ENCODE peak calls at places on chromosomes 7 and 10, in ten cellular contexts. One of them, this sample, is unnamed.

GRCh38 chr10:97713351-97713827 is at the start of gene MARVELD1:
- DNase-seq in right atrium auricular region: peak
- DNase-seq in AG09309: no peak
- DNase-seq in progenitor cell of endocrine pancreas: no peak
- DNase-seq in epithelial cell of esophagus: peak
- DNase-seq in colonic mucosa: peak
- DNase-seq in HCT116: no peak
- DNase-seq in left ventricle myocardium inferior: peak
- DNase-seq in mammary epithelial cell: peak
- DNase-seq in suprapubic skin: peak
- DNase-seq in this sample: peak

GRCh38 chr10:76546411-76546810 is 1091.2 kb downstream of the KCNMA1 start:
- DNase-seq in HCT116: no peak
- DNase-seq in AG09309: no peak
- DNase-seq in suprapubic skin: no peak
- DNase-seq in progenitor cell of endocrine pancreas: no peak
- DNase-seq in left ventricle myocardium inferior: no peak
- DNase-seq in colonic mucosa: no peak
- DNase-seq in mammary epithelial cell: no peak
- DNase-seq in epithelial cell of esophagus: no peak
- DNase-seq in right atrium auricular region: no peak
- DNase-seq in this sample: no peak

GRCh38 chr10:102065561-102066420 is 642 bp downstream of the HPS6 start:
- DNase-seq in progenitor cell of endocrine pancreas: peak
- DNase-seq in suprapubic skin: peak
- DNase-seq in AG09309: no peak
- DNase-seq in left ventricle myocardium inferior: peak
- DNase-seq in HCT116: no peak
- DNase-seq in colonic mucosa: peak
- DNase-seq in right atrium auricular region: no peak
- DNase-seq in epithelial cell of esophagus: peak
- DNase-seq in mammary epithelial cell: peak
- DNase-seq in this sample: peak

GRCh38 chr7:104795086-104795485 is 218.9 kb upstream of the KMT2E start:
- DNase-seq in right atrium auricular region: no peak
- DNase-seq in suprapubic skin: no peak
- DNase-seq in HCT116: no peak
- DNase-seq in AG09309: no peak
- DNase-seq in left ventricle myocardium inferior: no peak
- DNase-seq in mammary epithelial cell: no peak
- DNase-seq in colonic mucosa: no peak
- DNase-seq in progenitor cell of endocrine pancreas: no peak
- DNase-seq in epithelial cell of esophagus: no peak
- DNase-seq in this sample: no peak

GRCh38 chr10:133124357-133125211 is 35.4 kb upstream of the KNDC1 start:
- DNase-seq in epithelial cell of esophagus: no peak
- DNase-seq in HCT116: no peak
- DNase-seq in AG09309: no peak
- DNase-seq in colonic mucosa: no peak
- DNase-seq in left ventricle myocardium inferior: peak
- DNase-seq in suprapubic skin: peak
- DNase-seq in right atrium auricular region: no peak
- DNase-seq in mammary epithelial cell: no peak
- DNase-seq in progenitor cell of endocrine pancreas: peak
- DNase-seq in this sample: peak

GRCh38 chr7:137996871-137997270 is 5.0 kb downstream of the CREB3L2 start:
- DNase-seq in mammary epithelial cell: no peak
- DNase-seq in colonic mucosa: no peak
- DNase-seq in right atrium auricular region: no peak
- DNase-seq in HCT116: no peak
- DNase-seq in epithelial cell of esophagus: no peak
- DNase-seq in progenitor cell of endocrine pancreas: no peak
- DNase-seq in suprapubic skin: no peak
- DNase-seq in AG09309: no peak
- DNase-seq in left ventricle myocardium inferior: no peak
- DNase-seq in this sample: no peak

GRCh38 chr10:83941189-83941588 is 198.1 kb upstream of the GHITM start:
- DNase-seq in suprapubic skin: no peak
- DNase-seq in right atrium auricular region: no peak
- DNase-seq in colonic mucosa: no peak
- DNase-seq in progenitor cell of endocrine pancreas: no peak
- DNase-seq in epithelial cell of esophagus: no peak
- DNase-seq in HCT116: no peak
- DNase-seq in left ventricle myocardium inferior: no peak
- DNase-seq in mammary epithelial cell: no peak
- DNase-seq in AG09309: no peak
- DNase-seq in this sample: no peak

GRCh38 chr10:80552151-80552646 is 14.5 kb downstream of the SH2D4B start:
- DNase-seq in mammary epithelial cell: no peak
- DNase-seq in colonic mucosa: peak
- DNase-seq in suprapubic skin: no peak
- DNase-seq in progenitor cell of endocrine pancreas: no peak
- DNase-seq in epithelial cell of esophagus: no peak
- DNase-seq in right atrium auricular region: peak
- DNase-seq in HCT116: no peak
- DNase-seq in AG09309: no peak
- DNase-seq in left ventricle myocardium inferior: peak
- DNase-seq in this sample: no peak

GRCh38 chr7:15561840-15562239 is at the start of gene AGMO:
- DNase-seq in colonic mucosa: peak
- DNase-seq in HCT116: no peak
- DNase-seq in mammary epithelial cell: no peak
- DNase-seq in left ventricle myocardium inferior: peak
- DNase-seq in AG09309: no peak
- DNase-seq in epithelial cell of esophagus: peak
- DNase-seq in suprapubic skin: peak
- DNase-seq in progenitor cell of endocrine pancreas: no peak
- DNase-seq in right atrium auricular region: peak
- DNase-seq in this sample: no peak

GRCh38 chr10:7441395-7442161 is 30.7 kb upstream of the SFMBT2 start:
- DNase-seq in right atrium auricular region: no peak
- DNase-seq in left ventricle myocardium inferior: no peak
- DNase-seq in AG09309: no peak
- DNase-seq in progenitor cell of endocrine pancreas: no peak
- DNase-seq in mammary epithelial cell: no peak
- DNase-seq in HCT116: no peak
- DNase-seq in suprapubic skin: no peak
- DNase-seq in colonic mucosa: no peak
- DNase-seq in epithelial cell of esophagus: no peak
- DNase-seq in this sample: no peak

GRCh38 chr7:125033506-125033905 is 103.9 kb upstream of the POT1 start:
- DNase-seq in epithelial cell of esophagus: no peak
- DNase-seq in mammary epithelial cell: no peak
- DNase-seq in right atrium auricular region: no peak
- DNase-seq in AG09309: no peak
- DNase-seq in HCT116: no peak
- DNase-seq in progenitor cell of endocrine pancreas: no peak
- DNase-seq in left ventricle myocardium inferior: no peak
- DNase-seq in suprapubic skin: no peak
- DNase-seq in colonic mucosa: no peak
- DNase-seq in this sample: no peak

GRCh38 chr7:34077168-34077567 is 171.8 kb downstream of the BMPER start:
- DNase-seq in mammary epithelial cell: no peak
- DNase-seq in AG09309: no peak
- DNase-seq in colonic mucosa: no peak
- DNase-seq in epithelial cell of esophagus: no peak
- DNase-seq in right atrium auricular region: no peak
- DNase-seq in suprapubic skin: no peak
- DNase-seq in HCT116: no peak
- DNase-seq in progenitor cell of endocrine pancreas: no peak
- DNase-seq in left ventricle myocardium inferior: no peak
- DNase-seq in this sample: no peak

DNA sequence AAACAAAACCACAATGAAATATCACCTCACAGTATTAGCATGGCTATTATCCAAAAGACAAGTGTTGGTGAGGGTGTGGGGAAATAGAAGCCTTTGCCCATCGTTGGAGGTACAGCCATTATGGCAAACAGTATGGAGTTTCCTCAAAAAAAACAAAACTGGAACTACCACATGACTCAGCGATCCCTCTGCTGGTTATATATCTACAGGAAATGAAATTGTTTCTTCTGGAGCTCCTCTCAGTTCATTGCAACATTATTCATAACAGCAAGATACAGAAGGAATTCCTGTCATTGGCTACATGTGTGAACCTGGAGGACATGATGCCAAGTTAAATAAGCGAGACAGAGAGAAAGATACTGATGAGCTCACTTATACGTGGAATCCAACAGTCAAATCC is 2.4 kb upstream of the UBE3C start:
- DNase-seq in right atrium auricular region: no peak
- DNase-seq in colonic mucosa: no peak
- DNase-seq in left ventricle myocardium inferior: no peak
- DNase-seq in mammary epithelial cell: peak
- DNase-seq in HCT116: no peak
- DNase-seq in suprapubic skin: no peak
- DNase-seq in epithelial cell of esophagus: peak
- DNase-seq in AG09309: peak
- DNase-seq in progenitor cell of endocrine pancreas: no peak
- DNase-seq in this sample: no peak
- TF ChIP-seq CTCF in right atrium auricular region: no peak
- TF ChIP-seq CTCF in colonic mucosa: no peak
- TF ChIP-seq CTCF in left ventricle myocardium inferior: no peak
- TF ChIP-seq CTCF in mammary epithelial cell: peak
- TF ChIP-seq CTCF in HCT116: no peak
- TF ChIP-seq CTCF in suprapubic skin: no peak
- TF ChIP-seq CTCF in epithelial cell of esophagus: peak
- TF ChIP-seq CTCF in AG09309: peak
- TF ChIP-seq CTCF in progenitor cell of endocrine pancreas: peak
- TF ChIP-seq CTCF in this sample: no peak

DNA sequence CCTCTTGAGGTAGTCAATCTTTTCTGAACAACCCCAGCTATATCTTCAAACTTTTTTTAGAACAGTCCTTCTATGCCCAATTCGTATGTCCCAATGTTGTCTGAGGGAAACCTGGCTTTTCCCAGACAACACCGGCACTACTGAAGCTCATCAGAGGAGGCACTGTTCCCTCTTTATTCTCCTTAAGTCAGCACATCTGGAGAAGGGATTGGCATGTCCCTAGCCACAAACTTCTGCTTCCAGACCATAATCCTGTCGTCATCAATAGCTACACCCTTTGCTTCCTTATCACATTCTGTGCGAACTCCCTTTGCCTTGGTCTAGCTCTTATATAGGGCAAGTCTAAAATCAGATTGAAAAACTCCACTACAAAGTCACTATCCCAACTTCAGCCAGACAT is 22.9 kb downstream of the PON3 start:
- DNase-seq in right atrium auricular region: no peak
- DNase-seq in suprapubic skin: no peak
- DNase-seq in colonic mucosa: no peak
- DNase-seq in mammary epithelial cell: no peak
- DNase-seq in HCT116: no peak
- DNase-seq in epithelial cell of esophagus: no peak
- DNase-seq in progenitor cell of endocrine pancreas: no peak
- DNase-seq in left ventricle myocardium inferior: no peak
- DNase-seq in AG09309: no peak
- DNase-seq in this sample: no peak
- TF ChIP-seq CTCF in right atrium auricular region: no peak
- TF ChIP-seq CTCF in suprapubic skin: no peak
- TF ChIP-seq CTCF in colonic mucosa: no peak
- TF ChIP-seq CTCF in mammary epithelial cell: no peak
- TF ChIP-seq CTCF in HCT116: peak
- TF ChIP-seq CTCF in epithelial cell of esophagus: no peak
- TF ChIP-seq CTCF in progenitor cell of endocrine pancreas: no peak
- TF ChIP-seq CTCF in left ventricle myocardium inferior: no peak
- TF ChIP-seq CTCF in AG09309: no peak
- TF ChIP-seq CTCF in this sample: no peak

GRCh38 chr10:111207525-111207924 is 130.7 kb downstream of the ADRA2A start:
- DNase-seq in colonic mucosa: peak
- DNase-seq in AG09309: no peak
- DNase-seq in epithelial cell of esophagus: no peak
- DNase-seq in right atrium auricular region: no peak
- DNase-seq in progenitor cell of endocrine pancreas: no peak
- DNase-seq in mammary epithelial cell: no peak
- DNase-seq in HCT116: no peak
- DNase-seq in left ventricle myocardium inferior: no peak
- DNase-seq in suprapubic skin: no peak
- DNase-seq in this sample: no peak
- TF ChIP-seq CTCF in colonic mucosa: peak
- TF ChIP-seq CTCF in AG09309: no peak
- TF ChIP-seq CTCF in epithelial cell of esophagus: no peak
- TF ChIP-seq CTCF in right atrium auricular region: no peak
- TF ChIP-seq CTCF in progenitor cell of endocrine pancreas: peak
- TF ChIP-seq CTCF in mammary epithelial cell: no peak
- TF ChIP-seq CTCF in HCT116: peak
- TF ChIP-seq CTCF in left ventricle myocardium inferior: peak
- TF ChIP-seq CTCF in suprapubic skin: no peak
- TF ChIP-seq CTCF in this sample: no peak

DNA sequence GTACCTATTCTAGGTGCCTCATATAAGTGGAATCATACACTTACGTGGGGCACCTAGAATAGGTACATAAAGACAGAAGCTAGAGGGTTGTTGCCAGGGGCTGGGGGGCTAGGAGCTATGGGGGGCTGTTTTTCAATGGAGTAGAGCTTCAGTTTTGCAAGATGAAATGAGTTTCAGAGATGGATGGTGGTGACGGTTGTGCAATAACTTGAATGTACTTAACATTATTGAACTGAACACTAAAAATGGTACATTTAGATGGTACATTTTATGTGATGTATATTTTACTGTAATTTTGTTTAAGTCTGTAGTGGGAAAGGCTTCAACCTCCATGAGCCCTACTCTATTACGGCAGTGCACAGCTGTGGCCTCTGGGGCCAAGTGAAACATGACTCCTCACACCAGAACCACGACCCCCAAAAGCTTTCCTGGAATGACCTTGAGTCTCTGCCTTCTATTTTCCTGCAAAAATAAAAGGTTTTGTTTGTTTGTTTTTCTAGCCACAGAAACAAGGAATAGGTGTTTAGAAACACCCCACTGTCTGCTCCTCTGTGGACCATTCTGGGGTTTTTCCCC is 147.3 kb upstream of the PLXNA4 start:
- DNase-seq in HCT116: no peak
- DNase-seq in progenitor cell of endocrine pancreas: no peak
- DNase-seq in left ventricle myocardium inferior: no peak
- DNase-seq in suprapubic skin: no peak
- DNase-seq in right atrium auricular region: no peak
- DNase-seq in mammary epithelial cell: no peak
- DNase-seq in colonic mucosa: no peak
- DNase-seq in epithelial cell of esophagus: no peak
- DNase-seq in AG09309: no peak
- DNase-seq in this sample: no peak
- TF ChIP-seq CTCF in HCT116: no peak
- TF ChIP-seq CTCF in progenitor cell of endocrine pancreas: no peak
- TF ChIP-seq CTCF in left ventricle myocardium inferior: no peak
- TF ChIP-seq CTCF in suprapubic skin: no peak
- TF ChIP-seq CTCF in right atrium auricular region: no peak
- TF ChIP-seq CTCF in mammary epithelial cell: no peak
- TF ChIP-seq CTCF in colonic mucosa: no peak
- TF ChIP-seq CTCF in epithelial cell of esophagus: no peak
- TF ChIP-seq CTCF in AG09309: no peak
- TF ChIP-seq CTCF in this sample: no peak

This sample was measured in endothelial cell.